ENCODE peak calls at places on chromosomes 2 and 18, in seven cellular contexts. T, R, U, L, Q, F and A are unnamed samples.

GRCh38 chr2:107717666-107718065 is 109.0 kb upstream of the RGPD4 start:
- DNase-seq in R (no peak), U (no peak), T (no peak), Q (no peak), F (no peak), L (no peak), A (no peak)

GRCh38 chr2:240573516-240574385 is 5.5 kb downstream of the RNPEPL1 start:
- DNase-seq in F (no peak), Q (no peak), T (no peak), L (no peak), U (no peak), R (peak; percentile 13), A (peak; percentile 3)

GRCh38 chr18:50611529-50611941 is 51.6 kb downstream of the MAPK4 start:
- DNase-seq in T (peak; percentile 51), F (no peak), Q (no peak), U (no peak), R (no peak), L (peak; percentile 13), A (no peak)

GRCh38 chr2:188042412-188042811 is 249.3 kb upstream of the GULP1 start:
- DNase-seq in R (no peak), F (no peak), L (peak; percentile 11), T (no peak), U (no peak), Q (no peak), A (no peak)

GRCh38 chr18:59303006-59303405 is 15.4 kb downstream of the CPLX4 start:
- DNase-seq in T (no peak), U (no peak), L (no peak), F (no peak), Q (no peak), R (no peak), A (no peak)

GRCh38 chr2:197248623-197249022 is 62.0 kb downstream of the ANKRD44 start:
- DNase-seq in T (no peak), R (no peak), U (peak; percentile 68), F (no peak), Q (no peak), L (no peak), A (no peak)

GRCh38 chr2:43311276-43311675 is 84.9 kb upstream of the ZFP36L2 start:
- DNase-seq in F (no peak), L (peak; percentile 51), U (no peak), R (no peak), Q (no peak), T (no peak), A (no peak)

GRCh38 chr2:64749446-64749845 is 95.7 kb upstream of the SERTAD2 start:
- DNase-seq in L (no peak), R (no peak), Q (no peak), U (no peak), F (no peak), T (no peak), A (no peak)

GRCh38 chr2:9997936-9998335 is 45.4 kb upstream of the KLF11 start:
- DNase-seq in F (no peak), Q (no peak), R (no peak), U (no peak), L (no peak), T (no peak), A (no peak)

GRCh38 chr2:138609446-138609845 is 107.9 kb downstream of the SPOPL start:
- DNase-seq in R (no peak), Q (no peak), T (no peak), F (no peak), L (no peak), U (no peak), A (no peak)

GRCh38 chr2:95207111-95207961 is at the start of gene ZNF892:
- DNase-seq in U (peak; percentile 57), F (peak; percentile 88), Q (peak; percentile 44), R (peak; percentile 99), T (peak; percentile 95), L (peak; percentile 94), A (peak; percentile 90)
- TF ChIP-seq CTCF in U (no peak), F (peak; percentile 23), Q (peak; percentile 42), R (no peak), T (peak; percentile 54), L (peak; percentile 57), A (no peak)

GRCh38 chr2:73827660-73828388 is 937 bp upstream of the STAMBP start:
- DNase-seq in U (no peak), F (no peak), Q (no peak), T (no peak), L (no peak), R (no peak), A (no peak)
- TF ChIP-seq CTCF in U (no peak), F (no peak), Q (no peak), T (no peak), L (no peak), R (no peak), A (no peak)

GRCh38 chr2:69741281-69742169 is at the start of gene ANXA4:
- DNase-seq in R (peak; percentile 36), T (peak; percentile 91), F (peak; percentile 82), U (peak; percentile 61), Q (no peak), L (peak; percentile 91), A (peak; percentile 67)
- TF ChIP-seq CTCF in R (no peak), T (no peak), F (peak; percentile 19), U (no peak), Q (peak; percentile 40), L (no peak), A (no peak)

GRCh38 chr2:100906131-100906530 is 86.2 kb downstream of the NPAS2 start:
- DNase-seq in T (no peak), F (no peak), U (no peak), R (no peak), L (no peak), Q (no peak), A (no peak)

GRCh38 chr2:100905132-100905805 is 85.3 kb downstream of the NPAS2 start:
- DNase-seq in U (no peak), F (no peak), T (no peak), R (no peak), L (no peak), Q (no peak), A (no peak)

GRCh38 chr2:100900156-100900795 is 80.3 kb downstream of the NPAS2 start:
- DNase-seq in L (no peak), U (no peak), R (no peak), Q (no peak), T (no peak), F (no peak), A (no peak)

GRCh38 chr2:100903534-100904258 is 83.8 kb downstream of the NPAS2 start:
- DNase-seq in Q (no peak), F (no peak), T (peak; percentile 50), R (no peak), L (peak; percentile 83), U (no peak), A (no peak)

DNA sequence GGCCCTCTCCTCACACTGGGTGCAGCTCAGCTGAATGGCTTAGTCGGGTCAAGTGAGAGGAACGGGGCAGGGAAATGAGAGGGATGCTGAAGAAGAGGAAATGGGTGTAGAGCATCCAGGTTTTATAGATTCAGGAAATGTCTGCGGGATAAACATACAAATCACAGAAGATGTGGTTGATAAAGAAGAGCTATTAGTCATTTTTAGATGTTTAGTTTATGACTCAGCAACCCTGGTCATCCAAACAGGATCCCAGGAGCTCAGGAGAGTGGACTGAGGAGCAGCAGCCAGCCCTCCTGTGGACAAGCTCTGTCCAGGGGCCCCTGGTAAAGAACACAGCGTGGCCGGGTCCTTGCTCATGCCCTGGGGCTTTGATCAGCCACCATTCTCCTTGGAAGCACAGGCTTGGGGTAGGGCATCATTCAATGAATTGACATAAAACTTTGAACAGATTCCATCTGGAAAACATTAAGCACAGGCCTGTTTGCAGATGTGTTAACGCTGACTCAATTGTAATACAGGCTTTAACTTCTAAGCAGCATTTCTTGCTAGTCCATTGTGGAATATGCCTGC is 83.0 kb downstream of the NPAS2 start:
- DNase-seq in R (no peak), Q (peak; percentile 98), L (peak; percentile 94), T (peak; percentile 54), F (no peak), U (no peak), A (no peak)
- TF ChIP-seq CTCF in R (no peak), Q (peak; percentile 58), L (no peak), T (no peak), F (no peak), U (no peak), A (no peak)

DNA sequence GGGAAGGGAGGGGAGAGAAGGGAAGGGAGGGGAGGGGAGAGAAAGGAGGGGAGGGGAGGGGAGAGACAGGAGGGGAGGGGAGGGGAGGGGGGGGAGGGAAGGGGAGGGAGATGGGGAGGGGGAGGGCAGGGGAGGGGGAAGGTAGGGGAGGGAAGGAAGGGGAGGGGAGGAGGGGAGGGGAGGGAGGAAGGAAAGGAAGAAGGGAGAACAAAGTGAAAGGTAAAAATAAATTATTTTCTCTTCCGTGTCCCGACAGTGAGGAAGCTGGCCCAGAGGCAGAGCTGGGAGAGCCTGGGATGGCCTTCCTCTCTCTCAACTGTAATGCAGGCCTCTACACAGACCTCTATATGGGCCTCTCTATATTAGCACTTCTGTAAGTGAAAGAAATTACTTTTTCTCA is 53.2 kb downstream of the CD226 start:
- DNase-seq in R (no peak), T (no peak), L (no peak), F (no peak), Q (no peak), U (no peak), A (no peak)
- TF ChIP-seq CTCF in R (no peak), T (no peak), L (no peak), F (no peak), Q (no peak), U (no peak), A (no peak)

GRCh38 chr2:130251865-130252620 is 53.8 kb upstream of the TUBA3E start:
- DNase-seq in L (no peak), R (no peak), U (no peak), T (no peak), Q (no peak), F (no peak), A (no peak)
- TF ChIP-seq CTCF in L (no peak), R (no peak), U (no peak), T (no peak), Q (no peak), F (no peak), A (no peak)